ENCODE peak calls at places on chromosomes 12 and 14, in ten cellular contexts. D is RCC 7860; V is H7; Z is activated naive CD4-positive, alpha-beta T cell treated with anti-CD3 and anti-CD28 coated beads, Interleukin-2, amount 50 U/mL, for 16 hours; I is EH; K is T follicular helper cell; L is activated CD4-positive, alpha-beta T cell treated with anti-CD3 and anti-CD28 coated beads, Interleukin-2, amount 10 ng/mL, durations not matched to agents 7 days and 5 days; T is stimulated activated CD8-positive, alpha-beta memory T cell treated with anti-CD3 and anti-CD28 coated beads, Interleukin-4, amount 100 ng/mL, for 1 hour; U is activated CD8-positive, alpha-beta T cell treated with anti-CD3 and anti-CD28 coated beads for 36 hours; M is non-pigmented ciliary epithelial cell. B is an unnamed sample.

GRCh38 chr12:93563807-93564538 is 8.5 kb upstream of the SOCS2 start:
- DNase-seq in D (peak; percentile 95), V (peak; percentile 30), Z (no peak), I (peak; percentile 39), K (no peak), L (no peak), T (no peak), U (peak; percentile 14), M (no peak), B (no peak)

GRCh38 chr14:69982220-69982795 is 103.1 kb downstream of the SMOC1 start:
- DNase-seq in D (no peak), V (no peak), Z (no peak), I (no peak), K (no peak), L (no peak), T (no peak), U (no peak), M (no peak), B (no peak)

GRCh38 chr12:120845696-120846095 is 58.5 kb downstream of the SPPL3 start:
- DNase-seq in D (no peak), V (no peak), Z (no peak), I (no peak), K (no peak), L (no peak), T (no peak), U (no peak), M (no peak), B (no peak)

GRCh38 chr12:51217133-51217967 is 512 bp downstream of the POU6F1 start:
- DNase-seq in D (no peak), V (peak; percentile 94), Z (peak; percentile 46), I (peak; percentile 33), K (peak; percentile 36), L (peak; percentile 34), T (no peak), U (peak; percentile 57), M (no peak), B (no peak)

GRCh38 chr12:127035011-127035879 is 1231.7 kb upstream of the TMEM132C start:
- DNase-seq in D (no peak), V (no peak), Z (no peak), I (peak; percentile 50), K (no peak), L (no peak), T (no peak), U (no peak), M (peak; percentile 50), B (no peak)

GRCh38 chr14:74620923-74621322 is 8.9 kb upstream of the LTBP2 start:
- DNase-seq in D (no peak), V (no peak), Z (no peak), I (no peak), K (no peak), L (no peak), T (no peak), U (no peak), M (no peak), B (no peak)

GRCh38 chr12:114291389-114292075 is 114.4 kb downstream of the TBX5 start:
- DNase-seq in D (no peak), V (no peak), Z (no peak), I (peak; percentile 54), K (no peak), L (no peak), T (no peak), U (no peak), M (no peak), B (no peak)

GRCh38 chr12:4015225-4016076 is 142.3 kb upstream of the PARP11 start:
- DNase-seq in D (no peak), V (no peak), Z (no peak), I (no peak), K (no peak), L (no peak), T (no peak), U (no peak), M (no peak), B (no peak)

GRCh38 chr12:124769881-124770512 is 93.7 kb downstream of the SCARB1 start:
- DNase-seq in D (no peak), V (no peak), Z (no peak), I (no peak), K (no peak), L (no peak), T (no peak), U (no peak), M (no peak), B (no peak)

GRCh38 chr12:98885778-98886177 is 240.7 kb downstream of the APAF1 start:
- DNase-seq in D (no peak), V (peak; percentile 33), Z (no peak), I (no peak), K (no peak), L (no peak), T (no peak), U (no peak), M (no peak), B (no peak)

GRCh38 chr12:4771960-4772566 is 51.9 kb downstream of the GALNT8 start:
- DNase-seq in D (peak; percentile 35), V (peak; percentile 25), Z (no peak), I (no peak), K (no peak), L (no peak), T (no peak), U (no peak), M (no peak), B (no peak)

GRCh38 chr12:94190623-94191022 is 42.2 kb downstream of the PLXNC1 start:
- DNase-seq in D (no peak), V (no peak), Z (no peak), I (peak; percentile 36), K (no peak), L (no peak), T (no peak), U (no peak), M (no peak), B (no peak)

GRCh38 chr14:61342486-61342885 is 21.1 kb downstream of the PRKCH start:
- DNase-seq in D (no peak), V (no peak), Z (peak; percentile 80), I (no peak), K (peak; percentile 78), L (peak; percentile 93), T (peak; percentile 73), U (peak; percentile 94), M (no peak), B (no peak)

GRCh38 chr12:130576286-130576933 is 139.7 kb downstream of the RIMBP2 start:
- DNase-seq in D (no peak), V (no peak), Z (no peak), I (no peak), K (no peak), L (no peak), T (no peak), U (no peak), M (no peak), B (no peak)

GRCh38 chr12:92139634-92140555 is 5.8 kb downstream of the BTG1 start:
- DNase-seq in D (no peak), V (no peak), Z (no peak), I (peak; percentile 34), K (no peak), L (no peak), T (no peak), U (no peak), M (no peak), B (no peak)

GRCh38 chr14:103537175-103537990 is 8.4 kb downstream of the TRMT61A start:
- DNase-seq in D (peak; percentile 37), V (no peak), Z (no peak), I (no peak), K (no peak), L (no peak), T (no peak), U (no peak), M (no peak), B (no peak)

GRCh38 chr14:103209054-103209453 is 85.8 kb downstream of the TNFAIP2 start:
- DNase-seq in D (no peak), V (peak; percentile 74), Z (no peak), I (no peak), K (no peak), L (no peak), T (no peak), U (no peak), M (no peak), B (no peak)

GRCh38 chr14:67187210-67187609 is 2.0 kb upstream of the GARIN2 start:
- DNase-seq in D (peak; percentile 62), V (no peak), Z (no peak), I (peak; percentile 87), K (no peak), L (no peak), T (no peak), U (no peak), M (peak; percentile 52), B (no peak)

GRCh38 chr14:72559669-72560068 is 334.2 kb downstream of the DPF3 start:
- DNase-seq in D (no peak), V (no peak), Z (no peak), I (no peak), K (no peak), L (no peak), T (no peak), U (no peak), M (no peak), B (no peak)

GRCh38 chr12:45435945-45436710 is 220.2 kb downstream of the ANO6 start:
- DNase-seq in D (no peak), V (no peak), Z (no peak), I (no peak), K (no peak), L (no peak), T (no peak), U (no peak), M (no peak), B (no peak)

GRCh38 chr14:79514700-79515099 is 696.6 kb downstream of the DIO2 start:
- DNase-seq in D (peak; percentile 90), V (no peak), Z (no peak), I (peak; percentile 95), K (no peak), L (no peak), T (no peak), U (no peak), M (peak; percentile 23), B (no peak)

GRCh38 chr12:93167841-93168492 is 209.8 kb upstream of the NUDT4 start:
- DNase-seq in D (no peak), V (peak; percentile 25), Z (peak; percentile 21), I (peak; percentile 12), K (no peak), L (no peak), T (no peak), U (peak; percentile 75), M (no peak), B (no peak)

GRCh38 chr14:51750542-51750941 is 98.8 kb downstream of the FRMD6 start:
- DNase-seq in D (no peak), V (peak; percentile 55), Z (no peak), I (no peak), K (no peak), L (no peak), T (no peak), U (no peak), M (no peak), B (no peak)

GRCh38 chr12:116339062-116339461 is 61.6 kb upstream of the MED13L start:
- DNase-seq in D (no peak), V (no peak), Z (no peak), I (no peak), K (no peak), L (no peak), T (no peak), U (no peak), M (no peak), B (no peak)

GRCh38 chr12:109612975-109613502 is 39.4 kb downstream of the MVK start:
- DNase-seq in D (peak; percentile 6), V (no peak), Z (no peak), I (peak; percentile 24), K (no peak), L (no peak), T (no peak), U (peak; percentile 12), M (no peak), B (no peak)